ENCODE peak calls at places on chromosomes 1 and 21, in six cellular contexts. One of them, this sample, is unnamed. For H3K4me1 and H3K27me3, the result is how much of the 10 kb centered on the place peaks cover.

GRCh38 chr1:53568540-53568939 is 109.3 kb downstream of the DMRTB1 start:
- DNase-seq in HCT116: no peak
- DNase-seq in IMR-90: no peak
- DNase-seq in left ventricle myocardium inferior: no peak
- DNase-seq in pancreas: no peak
- DNase-seq in PC-3: no peak
- DNase-seq in this sample: no peak

GRCh38 chr1:10507111-10507879 is 32.5 kb downstream of the PEX14 start:
- DNase-seq in IMR-90: peak
- DNase-seq in HCT116: peak
- DNase-seq in pancreas: peak
- DNase-seq in left ventricle myocardium inferior: peak
- DNase-seq in PC-3: peak
- DNase-seq in this sample: peak

GRCh38 chr1:82517586-82517985 is 716.9 kb downstream of the ADGRL2 start:
- DNase-seq in left ventricle myocardium inferior: peak
- DNase-seq in HCT116: no peak
- DNase-seq in pancreas: no peak
- DNase-seq in PC-3: peak
- DNase-seq in IMR-90: no peak
- DNase-seq in this sample: peak

GRCh38 chr1:61285371-61285885 is 203.1 kb downstream of the NFIA start:
- DNase-seq in IMR-90: no peak
- DNase-seq in pancreas: no peak
- DNase-seq in PC-3: peak
- DNase-seq in left ventricle myocardium inferior: no peak
- DNase-seq in HCT116: no peak
- DNase-seq in this sample: no peak

GRCh38 chr1:70528591-70529333 is 117.7 kb downstream of the CTH start:
- DNase-seq in PC-3: peak
- DNase-seq in HCT116: peak
- DNase-seq in pancreas: no peak
- DNase-seq in left ventricle myocardium inferior: no peak
- DNase-seq in IMR-90: peak
- DNase-seq in this sample: no peak

GRCh38 chr1:115218034-115218405 is 120.0 kb downstream of the NGF start:
- DNase-seq in PC-3: no peak
- DNase-seq in HCT116: no peak
- DNase-seq in IMR-90: no peak
- DNase-seq in pancreas: no peak
- DNase-seq in left ventricle myocardium inferior: no peak
- DNase-seq in this sample: no peak

GRCh38 chr1:230327892-230328284 is 98.2 kb downstream of the PGBD5 start:
- DNase-seq in left ventricle myocardium inferior: no peak
- DNase-seq in pancreas: no peak
- DNase-seq in IMR-90: no peak
- DNase-seq in PC-3: peak
- DNase-seq in HCT116: no peak
- DNase-seq in this sample: no peak

GRCh38 chr21:38988211-38989096 is 182.7 kb downstream of the ETS2 start:
- DNase-seq in IMR-90: no peak
- DNase-seq in left ventricle myocardium inferior: no peak
- DNase-seq in HCT116: no peak
- DNase-seq in PC-3: no peak
- DNase-seq in pancreas: no peak
- DNase-seq in this sample: no peak

GRCh38 chr1:81682490-81682889 is 118.2 kb upstream of the ADGRL2 start:
- DNase-seq in PC-3: peak
- DNase-seq in HCT116: no peak
- DNase-seq in IMR-90: peak
- DNase-seq in left ventricle myocardium inferior: no peak
- DNase-seq in pancreas: no peak
- DNase-seq in this sample: no peak

GRCh38 chr1:94045465-94046056 is 75.4 kb downstream of the ABCA4 start:
- DNase-seq in pancreas: no peak
- DNase-seq in HCT116: peak
- DNase-seq in IMR-90: peak
- DNase-seq in PC-3: peak
- DNase-seq in left ventricle myocardium inferior: peak
- DNase-seq in this sample: peak

GRCh38 chr1:244919320-244920282 is 55.3 kb upstream of the HNRNPU start:
- DNase-seq in pancreas: no peak
- DNase-seq in left ventricle myocardium inferior: no peak
- DNase-seq in IMR-90: no peak
- DNase-seq in HCT116: no peak
- DNase-seq in PC-3: no peak
- DNase-seq in this sample: no peak

GRCh38 chr1:108082741-108083562 is 117.2 kb downstream of the SLC25A24 start:
- DNase-seq in IMR-90: no peak
- DNase-seq in pancreas: no peak
- DNase-seq in HCT116: no peak
- DNase-seq in PC-3: peak
- DNase-seq in left ventricle myocardium inferior: no peak
- DNase-seq in this sample: no peak

GRCh38 chr1:151892190-151892589 is 17.1 kb downstream of the THEM4 start:
- DNase-seq in pancreas: no peak
- DNase-seq in IMR-90: peak
- DNase-seq in left ventricle myocardium inferior: no peak
- DNase-seq in HCT116: no peak
- DNase-seq in PC-3: no peak
- DNase-seq in this sample: no peak

GRCh38 chr1:231636157-231636556 is 9.6 kb downstream of the DISC1 start:
- DNase-seq in PC-3: peak
- DNase-seq in pancreas: no peak
- DNase-seq in left ventricle myocardium inferior: no peak
- DNase-seq in IMR-90: peak
- DNase-seq in HCT116: no peak
- DNase-seq in this sample: no peak

GRCh38 chr1:207004931-207005830 is 27.4 kb downstream of the C1orf116 start:
- DNase-seq in left ventricle myocardium inferior: no peak
- DNase-seq in pancreas: no peak
- DNase-seq in IMR-90: peak
- DNase-seq in PC-3: peak
- DNase-seq in HCT116: peak
- DNase-seq in this sample: no peak

GRCh38 chr1:50976111-50976889 is 6.3 kb downstream of the CDKN2C start:
- DNase-seq in pancreas: no peak
- DNase-seq in PC-3: peak
- DNase-seq in IMR-90: no peak
- DNase-seq in HCT116: no peak
- DNase-seq in left ventricle myocardium inferior: no peak
- DNase-seq in this sample: no peak

GRCh38 chr1:200905411-200906052 is 10.8 kb downstream of the INAVA start:
- DNase-seq in PC-3: peak
- DNase-seq in pancreas: no peak
- DNase-seq in IMR-90: no peak
- DNase-seq in HCT116: no peak
- DNase-seq in left ventricle myocardium inferior: no peak
- DNase-seq in this sample: no peak

GRCh38 chr1:55579332-55579996 is 364.3 kb upstream of the USP24 start:
- DNase-seq in IMR-90: no peak
- DNase-seq in left ventricle myocardium inferior: no peak
- DNase-seq in pancreas: no peak
- DNase-seq in PC-3: no peak
- DNase-seq in HCT116: no peak
- DNase-seq in this sample: no peak

GRCh38 chr1:116288201-116288598 is 84.8 kb upstream of the ATP1A1 start:
- DNase-seq in HCT116: no peak
- DNase-seq in IMR-90: no peak
- DNase-seq in left ventricle myocardium inferior: no peak
- DNase-seq in pancreas: no peak
- DNase-seq in PC-3: no peak
- DNase-seq in this sample: no peak

GRCh38 chr1:174874337-174875053 is 125.3 kb upstream of the CACYBP start:
- DNase-seq in left ventricle myocardium inferior: no peak
- DNase-seq in IMR-90: no peak
- DNase-seq in pancreas: no peak
- DNase-seq in PC-3: no peak
- DNase-seq in HCT116: no peak
- DNase-seq in this sample: no peak

GRCh38 chr1:152182942-152183341 is 23.9 kb upstream of the RPTN start:
- DNase-seq in pancreas: no peak
- DNase-seq in HCT116: no peak
- DNase-seq in IMR-90: peak
- DNase-seq in PC-3: peak
- DNase-seq in left ventricle myocardium inferior: no peak
- DNase-seq in this sample: no peak

GRCh38 chr1:107674486-107674885 is 290.5 kb downstream of the VAV3 start:
- DNase-seq in left ventricle myocardium inferior: no peak
- DNase-seq in PC-3: no peak
- DNase-seq in HCT116: no peak
- DNase-seq in pancreas: no peak
- DNase-seq in IMR-90: no peak
- DNase-seq in this sample: no peak

GRCh38 chr1:216600730-216601426 is 122.4 kb downstream of the ESRRG start:
- DNase-seq in left ventricle myocardium inferior: peak
- DNase-seq in pancreas: peak
- DNase-seq in PC-3: peak
- DNase-seq in IMR-90: peak
- DNase-seq in HCT116: no peak
- DNase-seq in this sample: peak

GRCh38 chr21:33234618-33235520 is 5.1 kb downstream of the IFNAR2 start:
- DNase-seq in IMR-90: no peak
- DNase-seq in pancreas: no peak
- DNase-seq in PC-3: no peak
- DNase-seq in left ventricle myocardium inferior: no peak
- DNase-seq in HCT116: no peak
- DNase-seq in this sample: no peak

GRCh38 chr1:67558449-67559193 is 126.4 kb upstream of the GADD45A start:
- DNase-seq in PC-3: no peak
- DNase-seq in pancreas: no peak
- DNase-seq in left ventricle myocardium inferior: no peak
- DNase-seq in HCT116: no peak
- DNase-seq in IMR-90: no peak
- DNase-seq in this sample: peak
- H3K4me3 ChIP-seq in PC-3: no peak
- H3K4me3 ChIP-seq in pancreas: no peak
- H3K4me3 ChIP-seq in left ventricle myocardium inferior: no peak
- H3K4me3 ChIP-seq in HCT116: peak
- H3K4me3 ChIP-seq in IMR-90: no peak
- H3K4me3 ChIP-seq in this sample: no peak

DNA sequence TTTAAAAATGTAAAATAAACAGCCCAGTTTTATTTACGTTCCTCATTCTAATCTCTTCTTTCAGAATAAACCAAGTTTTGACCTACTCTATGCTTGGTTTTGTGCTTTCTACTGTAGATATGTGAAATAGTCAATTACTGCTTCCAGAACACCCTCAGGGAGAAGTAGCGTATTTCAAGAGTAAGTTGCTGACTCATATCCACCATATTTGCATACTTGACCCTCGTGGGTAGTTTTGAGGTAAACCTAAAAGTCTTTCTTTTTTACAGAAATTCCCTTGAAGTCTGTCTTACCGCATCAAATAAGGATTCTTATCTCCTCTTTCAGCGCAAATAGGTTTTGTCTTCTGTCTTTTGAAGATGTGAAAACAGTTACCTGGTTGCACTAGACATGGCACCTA is 1.4 kb upstream of the OR2L3 start:
- DNase-seq in IMR-90: no peak
- DNase-seq in HCT116: no peak
- DNase-seq in PC-3: no peak
- DNase-seq in pancreas: no peak
- DNase-seq in left ventricle myocardium inferior: no peak
- DNase-seq in this sample: no peak
- H3K4me1 ChIP-seq in IMR-90: under half
- H3K4me1 ChIP-seq in HCT116: under half
- H3K4me1 ChIP-seq in PC-3: under half
- H3K4me1 ChIP-seq in pancreas: under half
- H3K4me1 ChIP-seq in left ventricle myocardium inferior: under half
- H3K4me1 ChIP-seq in this sample: under half

GRCh38 chr21:44461005-44461404 is 5.7 kb downstream of the LRRC3 start:
- DNase-seq in left ventricle myocardium inferior: no peak
- DNase-seq in IMR-90: no peak
- DNase-seq in HCT116: no peak
- DNase-seq in PC-3: no peak
- DNase-seq in pancreas: peak
- DNase-seq in this sample: peak
- H3K27me3 ChIP-seq in left ventricle myocardium inferior: under half
- H3K27me3 ChIP-seq in IMR-90: under half
- H3K27me3 ChIP-seq in HCT116: under half
- H3K27me3 ChIP-seq in PC-3: under half
- H3K27me3 ChIP-seq in pancreas: under half
- H3K27me3 ChIP-seq in this sample: under half

GRCh38 chr1:27342778-27343638 is 1.2 kb downstream of the SYTL1 start:
- DNase-seq in IMR-90: no peak
- DNase-seq in pancreas: peak
- DNase-seq in left ventricle myocardium inferior: no peak
- DNase-seq in HCT116: no peak
- DNase-seq in PC-3: peak
- DNase-seq in this sample: no peak
- H3K4me3 ChIP-seq in IMR-90: no peak
- H3K4me3 ChIP-seq in pancreas: peak
- H3K4me3 ChIP-seq in left ventricle myocardium inferior: peak
- H3K4me3 ChIP-seq in HCT116: peak
- H3K4me3 ChIP-seq in PC-3: peak
- H3K4me3 ChIP-seq in this sample: no peak

GRCh38 chr1:150148834-150149489 is 754 bp upstream of the PLEKHO1 start:
- DNase-seq in HCT116: no peak
- DNase-seq in IMR-90: no peak
- DNase-seq in PC-3: no peak
- DNase-seq in left ventricle myocardium inferior: no peak
- DNase-seq in pancreas: no peak
- DNase-seq in this sample: no peak
- H3K4me1 ChIP-seq in HCT116: under half
- H3K4me1 ChIP-seq in IMR-90: under half
- H3K4me1 ChIP-seq in PC-3: under half
- H3K4me1 ChIP-seq in left ventricle myocardium inferior: half or more
- H3K4me1 ChIP-seq in pancreas: under half
- H3K4me1 ChIP-seq in this sample: under half

DNA sequence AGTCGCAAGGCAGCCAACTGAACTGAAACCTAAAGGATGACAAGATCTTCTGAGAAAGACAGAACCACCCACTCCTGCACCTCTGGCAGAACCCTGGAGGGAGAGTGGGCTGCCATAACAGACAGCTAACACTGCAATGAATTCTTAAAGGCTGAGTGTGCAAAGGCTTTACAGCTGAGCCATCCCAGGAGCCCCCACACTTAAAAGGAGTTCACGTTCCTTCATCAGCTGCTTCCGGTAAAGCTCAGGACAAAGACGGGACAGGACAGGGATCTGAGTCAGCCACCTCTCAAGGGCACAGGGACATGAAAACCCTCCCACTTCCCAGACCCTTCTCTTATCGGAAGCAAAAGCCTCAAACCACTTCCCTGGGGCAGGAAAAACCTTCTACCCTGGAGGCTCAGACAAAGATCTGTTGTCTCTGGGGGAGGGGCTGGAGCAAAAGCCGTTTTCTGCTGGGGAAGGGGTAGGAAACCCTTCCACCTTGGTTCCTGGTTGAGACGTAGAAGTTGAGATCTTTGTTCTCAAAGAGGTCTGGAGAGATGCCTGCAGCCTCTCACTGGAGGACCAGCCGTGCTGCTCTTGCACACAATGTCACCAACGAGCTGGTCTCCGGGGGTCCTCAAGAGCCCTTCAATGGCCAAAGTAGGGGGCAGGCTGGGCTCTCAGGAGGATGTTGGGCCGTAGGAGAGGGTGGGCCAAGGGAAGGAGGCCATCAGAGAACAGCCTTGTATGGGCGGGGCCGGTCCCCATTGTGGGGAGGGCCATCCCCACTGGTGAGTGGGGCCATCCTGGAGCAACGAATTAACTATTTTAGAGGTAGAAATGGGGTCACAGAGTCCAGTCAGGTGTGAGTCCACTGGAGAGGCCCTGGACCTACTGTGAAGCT is 452.4 kb downstream of the PTPRU start:
- DNase-seq in left ventricle myocardium inferior: no peak
- DNase-seq in IMR-90: peak
- DNase-seq in PC-3: peak
- DNase-seq in HCT116: no peak
- DNase-seq in pancreas: no peak
- DNase-seq in this sample: no peak
- H3K27me3 ChIP-seq in left ventricle myocardium inferior: half or more
- H3K27me3 ChIP-seq in IMR-90: under half
- H3K27me3 ChIP-seq in PC-3: under half
- H3K27me3 ChIP-seq in HCT116: half or more
- H3K27me3 ChIP-seq in pancreas: under half
- H3K27me3 ChIP-seq in this sample: under half

This sample was measured in aorta.